ENCODE peak calls at places on chromosome 1, in four cellular contexts. H is colonic mucosa, T is right lobe of liver, X is heart right ventricle. C is an unnamed sample. For H3K36me3, the result is how much of the 10 kb centered on the place peaks cover.

GRCh38 chr1:3510136-3510955 is 55.9 kb downstream of the ARHGEF16 start:
- DNase-seq in T (no peak), X (no peak), H (no peak), C (no peak)

GRCh38 chr1:197599789-197600188 is 175.5 kb downstream of the DENND1B start:
- DNase-seq in T (no peak), H (no peak), X (no peak), C (no peak)

GRCh38 chr1:15578921-15579682 is 5.7 kb downstream of the AGMAT start:
- DNase-seq in T (no peak), X (no peak), H (no peak), C (no peak)

GRCh38 chr1:30596470-30596869 is 126.9 kb downstream of the MATN1 start:
- DNase-seq in H (no peak), T (no peak), X (no peak), C (no peak)

GRCh38 chr1:112849967-112850641 is 105.9 kb downstream of the SLC16A1 start:
- DNase-seq in H (no peak), T (no peak), X (no peak), C (no peak)

GRCh38 chr1:202131956-202132821 is 9.5 kb downstream of the GPR37L1 start:
- DNase-seq in H (no peak), X (peak), T (no peak), C (peak)

GRCh38 chr1:95352767-95353166 is 118.8 kb downstream of the RWDD3 start:
- DNase-seq in X (no peak), H (no peak), T (no peak), C (no peak)

GRCh38 chr1:38094711-38095336 is 48.2 kb upstream of the POU3F1 start:
- DNase-seq in T (no peak), X (no peak), H (no peak), C (no peak)

GRCh38 chr1:22362626-22363402 is 88.8 kb upstream of the ZBTB40 start:
- DNase-seq in H (no peak), X (no peak), T (no peak), C (no peak)

GRCh38 chr1:24996983-24997893 is 67.2 kb upstream of the RUNX3 start:
- DNase-seq in H (no peak), X (no peak), T (peak), C (no peak)

GRCh38 chr1:243420968-243421675 is 165.3 kb downstream of the SDCCAG8 start:
- DNase-seq in H (no peak), T (no peak), X (no peak), C (no peak)

GRCh38 chr1:34057347-34057746 is 107.7 kb downstream of the CSMD2 start:
- DNase-seq in T (no peak), X (no peak), H (no peak), C (no peak)

GRCh38 chr1:24720152-24720551 is 25.1 kb upstream of the CLIC4 start:
- DNase-seq in T (peak), X (peak), H (peak), C (no peak)

GRCh38 chr1:64929221-64929620 is 37.1 kb downstream of the JAK1 start:
- DNase-seq in H (no peak), X (no peak), T (no peak), C (no peak)

GRCh38 chr1:152917794-152918193 is 9.4 kb downstream of the IVL start:
- DNase-seq in H (no peak), X (no peak), T (no peak), C (peak)
- H3K4me3 ChIP-seq in H (no peak), X (no peak), T (no peak), C (no peak)

GRCh38 chr1:23695667-23696066 is 4.1 kb downstream of the RPL11 start:
- DNase-seq in H (no peak), X (no peak), T (no peak), C (no peak)

GRCh38 chr1:23698466-23698865 is 6.9 kb downstream of the RPL11 start:
- DNase-seq in H (no peak), X (no peak), T (no peak), C (no peak)

GRCh38 chr1:23693599-23693998 is 2.0 kb downstream of the RPL11 start:
- DNase-seq in T (no peak), X (no peak), H (no peak), C (no peak)

GRCh38 chr1:23694371-23694770 is 2.8 kb downstream of the RPL11 start:
- DNase-seq in T (no peak), H (no peak), X (no peak), C (no peak)

DNA sequence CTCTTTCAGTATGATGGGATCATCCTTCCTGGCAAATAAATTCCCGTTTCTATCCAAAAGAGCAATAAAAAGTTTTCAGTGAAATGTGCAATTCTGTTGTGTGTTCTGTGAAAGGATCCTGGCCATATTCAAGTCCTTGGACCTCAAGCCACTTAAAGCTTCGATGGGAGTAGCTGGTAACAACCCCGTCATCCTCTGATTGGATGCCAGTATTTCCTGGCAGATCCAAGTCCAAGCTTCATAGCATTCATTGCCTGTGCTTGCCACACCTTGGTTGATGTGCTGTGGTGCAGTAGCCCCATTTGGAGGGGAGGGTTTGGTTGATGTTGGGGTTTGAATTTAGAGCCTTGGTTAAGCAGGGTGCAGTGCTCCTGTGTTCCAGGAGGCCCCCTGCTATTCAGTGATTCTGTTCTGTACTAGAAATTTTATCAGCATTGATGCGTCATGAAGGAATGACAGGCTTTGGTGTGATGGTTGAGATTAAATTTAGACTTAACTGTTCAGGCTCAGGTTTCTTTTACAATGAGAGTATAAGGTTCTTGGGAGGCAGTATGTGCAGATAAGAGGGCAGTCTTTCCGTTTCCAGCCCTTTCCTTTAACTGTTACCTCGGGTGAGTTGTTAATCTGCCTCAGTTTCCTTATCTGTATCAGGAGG is 4.9 kb downstream of the RPL11 start:
- DNase-seq in T (no peak), X (no peak), H (peak), C (no peak)
- H3K36me3 ChIP-seq in T (under half), X (half or more), H (under half), C (under half)

GRCh38 chr1:29238601-29238964 is 2.3 kb downstream of the PTPRU start:
- DNase-seq in H (no peak), X (no peak), T (no peak), C (no peak)

GRCh38 chr1:29237906-29238600 is 1.7 kb downstream of the PTPRU start:
- DNase-seq in T (peak), H (peak), X (no peak), C (peak)

GRCh38 chr1:29236743-29236992 is 346 bp downstream of the PTPRU start:
- DNase-seq in H (no peak), X (no peak), T (peak), C (no peak)

GRCh38 chr1:29235955-29236742 is at the start of gene PTPRU:
- DNase-seq in X (peak), T (peak), H (peak), C (peak)

GRCh38 chr1:29236993-29237905 is 927 bp downstream of the PTPRU start:
- DNase-seq in T (peak), X (peak), H (peak), C (peak)
- TF ChIP-seq CTCF in T (no peak), X (no peak), H (no peak), C (no peak)

GRCh38 chr1:161013591-161014513 is 7.1 kb downstream of the F11R start:
- DNase-seq in T (peak), X (peak), H (peak), C (peak)
- H3K4me3 ChIP-seq in T (peak), X (peak), H (peak), C (no peak)

DNA sequence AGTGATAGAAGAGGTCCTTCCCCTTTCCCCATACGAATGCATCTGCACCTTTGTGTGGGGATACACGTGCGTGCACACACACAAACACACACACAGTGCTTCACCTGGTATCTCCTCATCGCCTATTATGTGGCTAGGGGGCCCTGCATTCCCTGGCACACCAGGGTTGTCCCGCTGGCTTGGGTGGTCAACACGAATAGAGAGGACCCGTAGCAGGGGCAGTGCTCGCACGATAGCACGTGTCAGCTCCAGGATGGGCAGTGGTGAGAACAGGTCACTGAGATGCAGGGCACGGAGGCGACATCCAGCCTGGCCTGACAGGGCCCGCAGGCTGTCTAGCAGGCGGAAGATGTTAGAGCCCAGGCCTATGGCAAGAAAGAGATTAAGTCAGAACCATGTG is 22.4 kb downstream of the LRRC41 start:
- DNase-seq in H (no peak), T (no peak), X (no peak), C (no peak)
- H3K36me3 ChIP-seq in H (under half), T (under half), X (half or more), C (under half)

C was measured in bronchial epithelial cell.